ENCODE peak calls at places on chromosomes 1 and 21, in nine cellular contexts. F, X, C, L, K, U, R, O and E are unnamed samples.

GRCh38 chr1:57489342-57490036 is 65.6 kb upstream of the DAB1 start:
- DNase-seq in F (no peak), X (peak), C (no peak), L (no peak), K (peak), U (peak), R (no peak), O (no peak), E (no peak)

GRCh38 chr1:175862418-175862817 is 119.0 kb upstream of the TNR start:
- DNase-seq in F (no peak), X (no peak), C (no peak), L (no peak), K (no peak), U (no peak), R (no peak), O (no peak), E (no peak)

GRCh38 chr1:99849413-99849743 is 783 bp upstream of the AGL start:
- DNase-seq in F (peak), X (no peak), C (no peak), L (no peak), K (no peak), U (no peak), R (no peak), O (no peak), E (no peak)

GRCh38 chr21:41024341-41025056 is 143.5 kb upstream of the BACE2 start:
- DNase-seq in F (no peak), X (no peak), C (no peak), L (no peak), K (peak), U (no peak), R (no peak), O (no peak), E (peak)

GRCh38 chr21:40049031-40049958 is 182.1 kb downstream of the PCP4 start:
- DNase-seq in F (no peak), X (peak), C (no peak), L (no peak), K (peak), U (no peak), R (no peak), O (no peak), E (no peak)

GRCh38 chr1:240352769-240353168 is 259.2 kb downstream of the GREM2 start:
- DNase-seq in F (no peak), X (peak), C (no peak), L (no peak), K (no peak), U (peak), R (no peak), O (no peak), E (no peak)

GRCh38 chr1:23198373-23198772 is 18.9 kb downstream of the HTR1D start:
- DNase-seq in F (no peak), X (peak), C (no peak), L (no peak), K (peak), U (peak), R (no peak), O (no peak), E (no peak)

GRCh38 chr1:169526120-169526832 is 40.5 kb upstream of the SLC19A2 start:
- DNase-seq in F (no peak), X (no peak), C (no peak), L (no peak), K (no peak), U (no peak), R (no peak), O (no peak), E (no peak)

GRCh38 chr1:94641990-94642389 is 100.4 kb upstream of the F3 start:
- DNase-seq in F (no peak), X (no peak), C (no peak), L (no peak), K (peak), U (no peak), R (no peak), O (no peak), E (no peak)

GRCh38 chr1:66323958-66324357 is 210.0 kb upstream of the SGIP1 start:
- DNase-seq in F (no peak), X (no peak), C (no peak), L (no peak), K (no peak), U (no peak), R (no peak), O (no peak), E (no peak)

GRCh38 chr1:147852706-147853225 is 49.8 kb upstream of the GJA8 start:
- DNase-seq in F (no peak), X (no peak), C (no peak), L (no peak), K (no peak), U (peak), R (no peak), O (no peak), E (no peak)

GRCh38 chr1:239386453-239387303 is at the start of gene CHRM3:
- DNase-seq in F (peak), X (no peak), C (peak), L (peak), K (peak), U (peak), R (no peak), O (peak), E (peak)

GRCh38 chr1:181469829-181470228 is 13.5 kb upstream of the CACNA1E start:
- DNase-seq in F (peak), X (peak), C (no peak), L (no peak), K (peak), U (peak), R (no peak), O (no peak), E (no peak)

GRCh38 chr1:43294761-43295160 is 6.0 kb upstream of the TIE1 start:
- DNase-seq in F (no peak), X (no peak), C (no peak), L (no peak), K (no peak), U (no peak), R (no peak), O (no peak), E (no peak)

GRCh38 chr1:232368821-232369321 is 261.1 kb downstream of the SIPA1L2 start:
- DNase-seq in F (no peak), X (no peak), C (no peak), L (no peak), K (no peak), U (no peak), R (no peak), O (no peak), E (no peak)

GRCh38 chr1:205169248-205169647 is 42.3 kb downstream of the DSTYK start:
- DNase-seq in F (no peak), X (no peak), C (no peak), L (no peak), K (no peak), U (no peak), R (no peak), O (no peak), E (no peak)

GRCh38 chr1:212470059-212470458 is 37.3 kb downstream of the NENF start:
- DNase-seq in F (peak), X (peak), C (peak), L (peak), K (peak), U (peak), R (no peak), O (no peak), E (no peak)

GRCh38 chr1:159705911-159706270 is 8.5 kb downstream of the CRP start:
- DNase-seq in F (no peak), X (no peak), C (no peak), L (no peak), K (no peak), U (no peak), R (no peak), O (no peak), E (no peak)

GRCh38 chr1:1039145-1039910 is 19.4 kb downstream of the AGRN start:
- DNase-seq in F (no peak), X (no peak), C (no peak), L (no peak), K (no peak), U (no peak), R (peak), O (no peak), E (no peak)

GRCh38 chr1:226519741-226520598 is 28.6 kb upstream of the STUM start:
- DNase-seq in F (no peak), X (no peak), C (no peak), L (no peak), K (no peak), U (no peak), R (no peak), O (no peak), E (no peak)

GRCh38 chr1:10143961-10144485 is 66.3 kb upstream of the KIF1B start:
- DNase-seq in F (no peak), X (no peak), C (no peak), L (no peak), K (no peak), U (no peak), R (no peak), O (no peak), E (no peak)

GRCh38 chr1:238681021-238681420 is 705.3 kb upstream of the CHRM3 start:
- DNase-seq in F (no peak), X (peak), C (no peak), L (no peak), K (peak), U (peak), R (no peak), O (no peak), E (no peak)

GRCh38 chr1:62040450-62040849 is 154.2 kb upstream of the L1TD1 start:
- DNase-seq in F (no peak), X (no peak), C (no peak), L (no peak), K (peak), U (no peak), R (no peak), O (no peak), E (no peak)

GRCh38 chr1:18599096-18599495 is 31.6 kb upstream of the PAX7 start:
- DNase-seq in F (peak), X (no peak), C (no peak), L (no peak), K (no peak), U (no peak), R (no peak), O (no peak), E (no peak)

GRCh38 chr1:18602533-18603211 is 28.0 kb upstream of the PAX7 start:
- DNase-seq in F (no peak), X (no peak), C (no peak), L (no peak), K (no peak), U (no peak), R (no peak), O (no peak), E (no peak)

GRCh38 chr1:18603212-18603852 is 27.3 kb upstream of the PAX7 start:
- DNase-seq in F (no peak), X (no peak), C (no peak), L (no peak), K (no peak), U (no peak), R (no peak), O (no peak), E (no peak)

GRCh38 chr1:18597159-18598042 is 33.2 kb upstream of the PAX7 start:
- DNase-seq in F (peak), X (no peak), C (peak), L (peak), K (no peak), U (peak), R (peak), O (peak), E (peak)

GRCh38 chr1:18599704-18600103 is 30.9 kb upstream of the PAX7 start:
- DNase-seq in F (no peak), X (no peak), C (no peak), L (no peak), K (no peak), U (no peak), R (no peak), O (no peak), E (no peak)
- TF ChIP-seq CTCF in F (no peak), X (no peak), C (no peak), L (no peak), K (no peak), U (peak), R (no peak), O (peak), E (peak)

GRCh38 chr1:182809414-182809957 is 19.9 kb downstream of the NPL start:
- DNase-seq in F (no peak), X (no peak), C (no peak), L (no peak), K (peak), U (no peak), R (no peak), O (no peak), E (no peak)

GRCh38 chr1:182806015-182806678 is 16.6 kb downstream of the NPL start:
- DNase-seq in F (no peak), X (no peak), C (no peak), L (no peak), K (no peak), U (no peak), R (no peak), O (peak), E (peak)

GRCh38 chr1:182807907-182808306 is 18.3 kb downstream of the NPL start:
- DNase-seq in F (no peak), X (no peak), C (no peak), L (no peak), K (no peak), U (no peak), R (no peak), O (no peak), E (no peak)

GRCh38 chr1:182802006-182802798 is 12.6 kb downstream of the NPL start:
- DNase-seq in F (peak), X (no peak), C (no peak), L (no peak), K (peak), U (no peak), R (no peak), O (no peak), E (no peak)

GRCh38 chr1:182803846-182804245 is 14.3 kb downstream of the NPL start:
- DNase-seq in F (no peak), X (no peak), C (no peak), L (no peak), K (peak), U (no peak), R (no peak), O (no peak), E (no peak)
- TF ChIP-seq CTCF in F (no peak), X (no peak), C (no peak), L (no peak), K (no peak), U (no peak), R (no peak), O (no peak), E (no peak)

DNA sequence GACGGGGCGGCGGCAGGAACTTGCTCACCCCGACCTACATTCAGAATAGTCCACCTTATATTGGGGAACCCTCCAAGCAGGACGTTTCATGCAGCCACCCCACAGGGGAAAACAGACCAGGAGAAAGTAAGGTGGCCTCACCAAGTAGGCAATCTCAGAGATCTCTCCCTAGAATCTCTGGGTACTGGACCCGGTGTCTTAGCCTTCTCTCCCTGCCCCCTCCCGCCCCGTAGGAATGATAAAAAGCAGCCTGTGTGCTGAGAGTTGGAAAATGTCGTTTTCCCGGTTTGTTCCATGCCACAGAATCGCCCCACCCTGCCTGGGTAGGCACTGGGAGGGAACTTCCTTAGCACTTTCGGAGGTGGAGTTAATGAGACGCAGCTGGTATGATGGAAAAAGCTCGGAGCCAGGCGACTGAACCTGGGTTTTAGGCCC is 789 bp upstream of the PTPN14 start:
- DNase-seq in F (peak), X (no peak), C (peak), L (peak), K (peak), U (peak), R (peak), O (peak), E (no peak)
- TF ChIP-seq CTCF in F (no peak), X (no peak), C (no peak), L (no peak), K (no peak), U (no peak), R (no peak), O (no peak), E (no peak)

DNA sequence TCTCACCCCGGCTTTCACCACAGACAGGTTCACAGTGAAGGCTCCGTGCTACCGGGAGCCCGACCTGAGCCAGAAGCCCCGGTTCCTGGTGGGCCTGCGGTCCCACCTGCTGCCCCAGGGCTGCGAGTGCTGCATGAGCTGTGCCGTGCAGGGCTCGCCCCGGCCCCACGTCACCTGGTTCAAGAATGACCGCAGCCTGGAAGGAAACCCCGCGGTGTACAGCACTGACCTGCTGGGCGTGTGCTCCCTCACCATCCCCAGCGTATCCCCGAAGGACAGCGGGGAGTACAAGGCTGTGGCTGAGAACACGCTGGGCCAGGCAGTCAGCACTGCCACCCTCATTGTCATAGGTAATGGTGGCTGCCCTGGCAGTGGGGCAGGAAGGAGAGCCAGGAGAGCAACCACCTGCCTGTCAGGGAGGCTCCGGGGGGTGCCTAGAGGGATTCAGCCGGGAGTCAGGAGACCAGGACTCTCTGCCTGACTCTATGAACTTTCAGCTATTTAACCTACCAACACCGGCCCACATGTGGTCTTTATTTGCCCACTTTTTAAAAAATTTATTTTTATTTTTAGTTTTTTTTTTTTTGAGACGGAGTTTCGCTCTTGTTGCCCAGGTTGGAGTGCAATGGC is 36.4 kb downstream of the IGFN1 start:
- DNase-seq in F (no peak), X (no peak), C (no peak), L (no peak), K (no peak), U (no peak), R (no peak), O (no peak), E (peak)
- TF ChIP-seq CTCF in F (no peak), X (no peak), C (no peak), L (no peak), K (no peak), U (no peak), R (no peak), O (no peak), E (no peak)

GRCh38 chr1:107147813-107148212 is 7.0 kb downstream of the NTNG1 start:
- DNase-seq in F (no peak), X (no peak), C (no peak), L (no peak), K (no peak), U (no peak), R (no peak), O (no peak), E (no peak)

GRCh38 chr1:107152332-107152731 is 11.5 kb downstream of the NTNG1 start:
- DNase-seq in F (no peak), X (no peak), C (no peak), L (no peak), K (no peak), U (no peak), R (no peak), O (no peak), E (no peak)

GRCh38 chr1:107153033-107153432 is 12.2 kb downstream of the NTNG1 start:
- DNase-seq in F (no peak), X (no peak), C (no peak), L (no peak), K (peak), U (no peak), R (no peak), O (no peak), E (no peak)
- TF ChIP-seq CTCF in F (no peak), X (no peak), C (no peak), L (no peak), K (peak), U (no peak), R (no peak), O (peak), E (no peak)

DNA sequence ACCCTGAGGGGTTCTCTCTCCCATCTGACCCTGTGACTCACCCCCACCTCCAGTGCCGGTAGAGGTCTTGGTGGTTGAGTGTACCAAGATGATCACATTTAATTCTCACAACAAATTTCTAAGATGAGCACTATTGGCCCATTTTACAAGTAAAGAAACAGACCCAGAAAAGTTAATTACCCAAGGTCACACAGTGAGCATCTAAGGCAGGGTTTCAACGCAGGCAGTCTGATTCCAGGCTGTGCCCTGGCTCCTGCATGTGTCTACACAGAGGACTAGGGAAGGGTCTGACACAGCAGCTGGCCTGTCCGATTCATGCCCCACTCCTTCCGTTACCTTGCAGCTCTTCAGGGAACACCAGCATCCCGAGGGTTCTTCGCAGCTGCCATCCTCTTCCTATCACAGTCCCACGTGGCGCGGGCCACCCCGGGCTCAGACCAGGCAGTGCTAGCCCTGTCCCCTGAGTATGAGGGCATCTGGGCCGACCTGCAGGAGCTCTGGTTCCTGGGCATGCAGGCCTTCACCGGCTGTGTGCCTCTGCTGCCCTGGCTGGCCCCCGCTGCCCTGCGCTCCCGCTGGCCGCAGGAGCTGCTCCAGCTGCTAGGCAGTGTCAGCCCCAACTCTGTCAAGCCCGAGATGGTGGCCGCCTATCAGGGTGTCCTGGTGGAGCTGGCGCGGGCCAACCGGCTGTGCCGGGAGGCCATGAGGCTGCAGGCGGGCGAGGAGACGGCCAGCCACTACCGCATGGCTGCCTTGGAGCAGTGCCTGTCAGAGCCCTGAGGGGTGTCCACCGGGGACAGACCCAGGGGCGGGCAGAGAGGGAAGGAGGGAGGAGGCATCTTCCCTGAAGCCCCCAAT is 7.5 kb downstream of the NCDN start:
- DNase-seq in F (no peak), X (no peak), C (no peak), L (peak), K (no peak), U (no peak), R (no peak), O (no peak), E (no peak)
- TF ChIP-seq CTCF in F (no peak), X (no peak), C (no peak), L (no peak), K (no peak), U (no peak), R (no peak), O (no peak), E (peak)

DNA sequence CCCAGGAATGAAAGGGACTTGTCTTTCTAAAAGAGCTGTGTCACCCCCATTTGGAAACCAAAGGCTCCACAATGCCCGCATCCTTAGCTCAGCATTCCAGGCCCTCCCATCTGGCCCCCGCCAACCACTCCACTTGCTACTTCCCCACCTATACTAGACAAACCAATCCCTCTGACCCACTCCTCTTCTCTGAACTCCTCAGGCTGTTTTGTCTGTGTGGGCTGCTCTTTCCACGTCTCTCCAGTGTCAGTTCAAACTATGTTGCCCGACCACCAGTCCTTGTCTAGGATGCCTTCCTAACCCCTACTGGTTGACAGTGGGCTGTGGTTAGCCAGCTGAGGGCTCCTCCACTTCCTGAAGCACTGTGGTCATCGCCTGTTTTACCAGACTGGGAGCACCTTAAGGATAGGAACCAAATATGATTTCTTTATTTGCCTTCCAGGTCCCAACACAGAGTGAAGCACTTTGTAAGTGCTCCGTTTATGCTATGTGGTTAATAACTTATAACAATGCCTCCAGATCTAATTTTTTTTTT is 8.1 kb upstream of the COA7 start:
- DNase-seq in F (no peak), X (no peak), C (no peak), L (no peak), K (no peak), U (no peak), R (no peak), O (no peak), E (no peak)
- TF ChIP-seq CTCF in F (no peak), X (no peak), C (no peak), L (no peak), K (no peak), U (no peak), R (no peak), O (no peak), E (no peak)